ENCODE peak calls at places on chromosomes 16 and 17, in seven cellular contexts. One of them, this sample, is unnamed.

GRCh38 chr16:50741225-50741807 is 570 bp upstream of the CYLD start:
- DNase-seq in effector CD8-positive, alpha-beta T cell: no peak
- DNase-seq in stimulated activated CD8-positive, alpha-beta memory T cell treated with anti-CD3 and anti-CD28 coated beads, Interleukin-4, amount 100 ng/mL, for 24 hours: no peak
- DNase-seq in CD8-positive, alpha-beta T cell: no peak
- DNase-seq in NCI-H1417: no peak
- DNase-seq in CD14-positive monocyte: no peak
- DNase-seq in epithelial cell of esophagus: peak
- DNase-seq in this sample: peak

GRCh38 chr17:67559381-67559966 is 158.3 kb upstream of the NOL11 start:
- DNase-seq in effector CD8-positive, alpha-beta T cell: no peak
- DNase-seq in stimulated activated CD8-positive, alpha-beta memory T cell treated with anti-CD3 and anti-CD28 coated beads, Interleukin-4, amount 100 ng/mL, for 24 hours: no peak
- DNase-seq in CD8-positive, alpha-beta T cell: no peak
- DNase-seq in NCI-H1417: no peak
- DNase-seq in CD14-positive monocyte: no peak
- DNase-seq in epithelial cell of esophagus: no peak
- DNase-seq in this sample: no peak

GRCh38 chr17:65202833-65203571 is 65.8 kb downstream of the RGS9 start:
- DNase-seq in effector CD8-positive, alpha-beta T cell: no peak
- DNase-seq in stimulated activated CD8-positive, alpha-beta memory T cell treated with anti-CD3 and anti-CD28 coated beads, Interleukin-4, amount 100 ng/mL, for 24 hours: no peak
- DNase-seq in CD8-positive, alpha-beta T cell: no peak
- DNase-seq in NCI-H1417: no peak
- DNase-seq in CD14-positive monocyte: no peak
- DNase-seq in epithelial cell of esophagus: no peak
- DNase-seq in this sample: no peak

GRCh38 chr17:81517339-81518112 is 4.9 kb upstream of the ACTG1 start:
- DNase-seq in effector CD8-positive, alpha-beta T cell: no peak
- DNase-seq in stimulated activated CD8-positive, alpha-beta memory T cell treated with anti-CD3 and anti-CD28 coated beads, Interleukin-4, amount 100 ng/mL, for 24 hours: no peak
- DNase-seq in CD8-positive, alpha-beta T cell: no peak
- DNase-seq in NCI-H1417: no peak
- DNase-seq in CD14-positive monocyte: no peak
- DNase-seq in epithelial cell of esophagus: no peak
- DNase-seq in this sample: no peak

GRCh38 chr17:11514981-11515680 is 83.1 kb upstream of the DNAH9 start:
- DNase-seq in effector CD8-positive, alpha-beta T cell: no peak
- DNase-seq in stimulated activated CD8-positive, alpha-beta memory T cell treated with anti-CD3 and anti-CD28 coated beads, Interleukin-4, amount 100 ng/mL, for 24 hours: no peak
- DNase-seq in CD8-positive, alpha-beta T cell: no peak
- DNase-seq in NCI-H1417: no peak
- DNase-seq in CD14-positive monocyte: no peak
- DNase-seq in epithelial cell of esophagus: no peak
- DNase-seq in this sample: no peak

GRCh38 chr16:11125936-11126335 is 130.1 kb downstream of the SOCS1 start:
- DNase-seq in effector CD8-positive, alpha-beta T cell: no peak
- DNase-seq in stimulated activated CD8-positive, alpha-beta memory T cell treated with anti-CD3 and anti-CD28 coated beads, Interleukin-4, amount 100 ng/mL, for 24 hours: no peak
- DNase-seq in CD8-positive, alpha-beta T cell: no peak
- DNase-seq in NCI-H1417: no peak
- DNase-seq in CD14-positive monocyte: no peak
- DNase-seq in epithelial cell of esophagus: no peak
- DNase-seq in this sample: no peak

GRCh38 chr16:86818701-86819522 is 240.6 kb downstream of the FOXL1 start:
- DNase-seq in effector CD8-positive, alpha-beta T cell: no peak
- DNase-seq in stimulated activated CD8-positive, alpha-beta memory T cell treated with anti-CD3 and anti-CD28 coated beads, Interleukin-4, amount 100 ng/mL, for 24 hours: no peak
- DNase-seq in CD8-positive, alpha-beta T cell: no peak
- DNase-seq in NCI-H1417: no peak
- DNase-seq in CD14-positive monocyte: no peak
- DNase-seq in epithelial cell of esophagus: no peak
- DNase-seq in this sample: no peak

GRCh38 chr16:1481906-1482835 is 6.6 kb downstream of the PTX4 start:
- DNase-seq in effector CD8-positive, alpha-beta T cell: no peak
- DNase-seq in stimulated activated CD8-positive, alpha-beta memory T cell treated with anti-CD3 and anti-CD28 coated beads, Interleukin-4, amount 100 ng/mL, for 24 hours: no peak
- DNase-seq in CD8-positive, alpha-beta T cell: no peak
- DNase-seq in NCI-H1417: no peak
- DNase-seq in CD14-positive monocyte: no peak
- DNase-seq in epithelial cell of esophagus: no peak
- DNase-seq in this sample: no peak

GRCh38 chr16:65415460-65415859 is 293.6 kb upstream of the CDH11 start:
- DNase-seq in effector CD8-positive, alpha-beta T cell: no peak
- DNase-seq in stimulated activated CD8-positive, alpha-beta memory T cell treated with anti-CD3 and anti-CD28 coated beads, Interleukin-4, amount 100 ng/mL, for 24 hours: no peak
- DNase-seq in CD8-positive, alpha-beta T cell: no peak
- DNase-seq in NCI-H1417: no peak
- DNase-seq in CD14-positive monocyte: no peak
- DNase-seq in epithelial cell of esophagus: peak
- DNase-seq in this sample: no peak

GRCh38 chr17:62718420-62718819 is 89.7 kb downstream of the MARCHF10 start:
- DNase-seq in effector CD8-positive, alpha-beta T cell: no peak
- DNase-seq in stimulated activated CD8-positive, alpha-beta memory T cell treated with anti-CD3 and anti-CD28 coated beads, Interleukin-4, amount 100 ng/mL, for 24 hours: peak
- DNase-seq in CD8-positive, alpha-beta T cell: no peak
- DNase-seq in NCI-H1417: no peak
- DNase-seq in CD14-positive monocyte: no peak
- DNase-seq in epithelial cell of esophagus: no peak
- DNase-seq in this sample: no peak